ENCODE peak calls at places on chromosomes 16 and 17, in eight cellular contexts. One of them, this sample, is unnamed.

GRCh38 chr16:4654387-4654901 is 29.8 kb downstream of the MGRN1 start:
- DNase-seq in left lung: no peak
- DNase-seq in HFF-Myc: no peak
- DNase-seq in CD8-positive, alpha-beta T cell: no peak
- DNase-seq in bronchial epithelial cell: no peak
- DNase-seq in lung: peak
- DNase-seq in MM.1S: no peak
- DNase-seq in cardiac muscle cell: no peak
- DNase-seq in this sample: no peak

GRCh38 chr17:50918933-50919296 is 52.8 kb upstream of the TOB1 start:
- DNase-seq in left lung: no peak
- DNase-seq in HFF-Myc: no peak
- DNase-seq in CD8-positive, alpha-beta T cell: no peak
- DNase-seq in bronchial epithelial cell: peak
- DNase-seq in lung: no peak
- DNase-seq in MM.1S: no peak
- DNase-seq in cardiac muscle cell: no peak
- DNase-seq in this sample: peak

GRCh38 chr16:23031508-23032098 is 117.6 kb downstream of the USP31 start:
- DNase-seq in left lung: no peak
- DNase-seq in HFF-Myc: no peak
- DNase-seq in CD8-positive, alpha-beta T cell: no peak
- DNase-seq in bronchial epithelial cell: no peak
- DNase-seq in lung: no peak
- DNase-seq in MM.1S: no peak
- DNase-seq in cardiac muscle cell: peak
- DNase-seq in this sample: no peak

GRCh38 chr17:36545465-36546417 is 1.0 kb downstream of the GGNBP2 start:
- DNase-seq in left lung: peak
- DNase-seq in HFF-Myc: peak
- DNase-seq in CD8-positive, alpha-beta T cell: peak
- DNase-seq in bronchial epithelial cell: peak
- DNase-seq in lung: peak
- DNase-seq in MM.1S: peak
- DNase-seq in cardiac muscle cell: peak
- DNase-seq in this sample: peak

GRCh38 chr16:88063201-88063773 is 112.1 kb downstream of the BANP start:
- DNase-seq in left lung: peak
- DNase-seq in HFF-Myc: peak
- DNase-seq in CD8-positive, alpha-beta T cell: no peak
- DNase-seq in bronchial epithelial cell: no peak
- DNase-seq in lung: no peak
- DNase-seq in MM.1S: no peak
- DNase-seq in cardiac muscle cell: no peak
- DNase-seq in this sample: peak

GRCh38 chr16:28882476-28883180 is 4.3 kb downstream of the ATP2A1 start:
- DNase-seq in left lung: peak
- DNase-seq in HFF-Myc: no peak
- DNase-seq in CD8-positive, alpha-beta T cell: no peak
- DNase-seq in bronchial epithelial cell: no peak
- DNase-seq in lung: no peak
- DNase-seq in MM.1S: no peak
- DNase-seq in cardiac muscle cell: peak
- DNase-seq in this sample: no peak

GRCh38 chr17:6455321-6455705 is 11.1 kb downstream of the PIMREG start:
- DNase-seq in left lung: no peak
- DNase-seq in HFF-Myc: no peak
- DNase-seq in CD8-positive, alpha-beta T cell: peak
- DNase-seq in bronchial epithelial cell: no peak
- DNase-seq in lung: no peak
- DNase-seq in MM.1S: peak
- DNase-seq in cardiac muscle cell: peak
- DNase-seq in this sample: peak

GRCh38 chr17:63275968-63276349 is 170.1 kb downstream of the CYB561 start:
- DNase-seq in left lung: no peak
- DNase-seq in HFF-Myc: no peak
- DNase-seq in CD8-positive, alpha-beta T cell: no peak
- DNase-seq in bronchial epithelial cell: no peak
- DNase-seq in lung: no peak
- DNase-seq in MM.1S: no peak
- DNase-seq in cardiac muscle cell: no peak
- DNase-seq in this sample: peak

GRCh38 chr17:42508426-42509164 is 27.4 kb upstream of the NAGLU start:
- DNase-seq in left lung: no peak
- DNase-seq in HFF-Myc: no peak
- DNase-seq in CD8-positive, alpha-beta T cell: no peak
- DNase-seq in bronchial epithelial cell: no peak
- DNase-seq in lung: no peak
- DNase-seq in MM.1S: no peak
- DNase-seq in cardiac muscle cell: no peak
- DNase-seq in this sample: no peak

GRCh38 chr17:48074322-48075054 is 26.3 kb downstream of the NFE2L1 start:
- DNase-seq in left lung: no peak
- DNase-seq in HFF-Myc: peak
- DNase-seq in CD8-positive, alpha-beta T cell: peak
- DNase-seq in bronchial epithelial cell: peak
- DNase-seq in lung: peak
- DNase-seq in MM.1S: peak
- DNase-seq in cardiac muscle cell: peak
- DNase-seq in this sample: peak

GRCh38 chr16:20897253-20897896 is 2.8 kb downstream of the DCUN1D3 start:
- DNase-seq in left lung: no peak
- DNase-seq in HFF-Myc: no peak
- DNase-seq in CD8-positive, alpha-beta T cell: no peak
- DNase-seq in bronchial epithelial cell: peak
- DNase-seq in lung: no peak
- DNase-seq in MM.1S: no peak
- DNase-seq in cardiac muscle cell: no peak
- DNase-seq in this sample: peak

GRCh38 chr16:11060856-11061255 is 116.5 kb downstream of the CLEC16A start:
- DNase-seq in left lung: no peak
- DNase-seq in HFF-Myc: no peak
- DNase-seq in CD8-positive, alpha-beta T cell: no peak
- DNase-seq in bronchial epithelial cell: no peak
- DNase-seq in lung: no peak
- DNase-seq in MM.1S: no peak
- DNase-seq in cardiac muscle cell: no peak
- DNase-seq in this sample: no peak

GRCh38 chr17:59002848-59003247 is 103.8 kb downstream of the TRIM37 start:
- DNase-seq in left lung: no peak
- DNase-seq in HFF-Myc: no peak
- DNase-seq in CD8-positive, alpha-beta T cell: no peak
- DNase-seq in bronchial epithelial cell: no peak
- DNase-seq in lung: no peak
- DNase-seq in MM.1S: no peak
- DNase-seq in cardiac muscle cell: no peak
- DNase-seq in this sample: no peak
- TF ChIP-seq CTCF in left lung: no peak
- TF ChIP-seq CTCF in HFF-Myc: no peak
- TF ChIP-seq CTCF in CD8-positive, alpha-beta T cell: no peak
- TF ChIP-seq CTCF in bronchial epithelial cell: no peak
- TF ChIP-seq CTCF in lung: no peak
- TF ChIP-seq CTCF in MM.1S: no peak
- TF ChIP-seq CTCF in cardiac muscle cell: no peak
- TF ChIP-seq CTCF in this sample: no peak

GRCh38 chr16:73058616-73059409 is 10.9 kb upstream of the ZFHX3 start:
- DNase-seq in left lung: peak
- DNase-seq in HFF-Myc: no peak
- DNase-seq in CD8-positive, alpha-beta T cell: no peak
- DNase-seq in bronchial epithelial cell: peak
- DNase-seq in lung: no peak
- DNase-seq in MM.1S: peak
- DNase-seq in cardiac muscle cell: peak
- DNase-seq in this sample: peak

GRCh38 chr16:73058221-73058615 is 10.3 kb upstream of the ZFHX3 start:
- DNase-seq in left lung: peak
- DNase-seq in HFF-Myc: no peak
- DNase-seq in CD8-positive, alpha-beta T cell: no peak
- DNase-seq in bronchial epithelial cell: no peak
- DNase-seq in lung: no peak
- DNase-seq in MM.1S: peak
- DNase-seq in cardiac muscle cell: peak
- DNase-seq in this sample: no peak

GRCh38 chr16:73060948-73061495 is 13.1 kb upstream of the ZFHX3 start:
- DNase-seq in left lung: no peak
- DNase-seq in HFF-Myc: no peak
- DNase-seq in CD8-positive, alpha-beta T cell: no peak
- DNase-seq in bronchial epithelial cell: no peak
- DNase-seq in lung: no peak
- DNase-seq in MM.1S: no peak
- DNase-seq in cardiac muscle cell: no peak
- DNase-seq in this sample: no peak

GRCh38 chr16:73059779-73060178 is 11.9 kb upstream of the ZFHX3 start:
- DNase-seq in left lung: no peak
- DNase-seq in HFF-Myc: no peak
- DNase-seq in CD8-positive, alpha-beta T cell: no peak
- DNase-seq in bronchial epithelial cell: no peak
- DNase-seq in lung: no peak
- DNase-seq in MM.1S: no peak
- DNase-seq in cardiac muscle cell: no peak
- DNase-seq in this sample: no peak

GRCh38 chr16:73060216-73060615 is 12.3 kb upstream of the ZFHX3 start:
- DNase-seq in left lung: no peak
- DNase-seq in HFF-Myc: no peak
- DNase-seq in CD8-positive, alpha-beta T cell: no peak
- DNase-seq in bronchial epithelial cell: no peak
- DNase-seq in lung: no peak
- DNase-seq in MM.1S: no peak
- DNase-seq in cardiac muscle cell: no peak
- DNase-seq in this sample: no peak
- H3K4me3 ChIP-seq in left lung: no peak
- H3K4me3 ChIP-seq in HFF-Myc: no peak
- H3K4me3 ChIP-seq in CD8-positive, alpha-beta T cell: no peak
- H3K4me3 ChIP-seq in bronchial epithelial cell: no peak
- H3K4me3 ChIP-seq in lung: no peak
- H3K4me3 ChIP-seq in MM.1S: no peak
- H3K4me3 ChIP-seq in cardiac muscle cell: no peak
- H3K4me3 ChIP-seq in this sample: no peak

GRCh38 chr17:38320482-38320881 is 23.3 kb downstream of the GPR179 start:
- DNase-seq in left lung: no peak
- DNase-seq in HFF-Myc: no peak
- DNase-seq in CD8-positive, alpha-beta T cell: no peak
- DNase-seq in bronchial epithelial cell: peak
- DNase-seq in lung: peak
- DNase-seq in MM.1S: no peak
- DNase-seq in cardiac muscle cell: no peak
- DNase-seq in this sample: no peak

GRCh38 chr17:38317081-38317480 is 20.1 kb downstream of the MRPL45 start:
- DNase-seq in left lung: no peak
- DNase-seq in HFF-Myc: no peak
- DNase-seq in CD8-positive, alpha-beta T cell: no peak
- DNase-seq in bronchial epithelial cell: peak
- DNase-seq in lung: no peak
- DNase-seq in MM.1S: no peak
- DNase-seq in cardiac muscle cell: no peak
- DNase-seq in this sample: no peak

DNA sequence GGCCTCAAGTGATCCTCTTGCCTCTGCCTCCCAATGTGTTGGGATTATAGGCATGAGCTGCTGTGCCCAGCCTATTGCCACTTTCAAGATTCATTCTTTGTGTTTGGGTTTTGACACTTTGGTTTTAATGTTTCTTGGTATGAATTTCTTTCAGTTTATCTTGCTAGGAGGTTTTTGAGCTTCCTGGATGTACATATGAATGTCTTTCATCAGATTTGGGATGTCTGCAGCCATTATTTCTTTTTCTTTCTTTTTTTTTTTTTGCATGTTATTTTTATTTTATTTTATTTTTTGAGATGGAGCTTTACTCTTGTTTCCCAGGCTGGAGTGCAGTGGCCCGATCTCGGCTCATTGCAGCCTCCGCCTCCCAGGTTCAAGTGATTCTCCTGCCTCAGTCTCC is 18.5 kb downstream of the MRPL45 start:
- DNase-seq in left lung: no peak
- DNase-seq in HFF-Myc: no peak
- DNase-seq in CD8-positive, alpha-beta T cell: no peak
- DNase-seq in bronchial epithelial cell: no peak
- DNase-seq in lung: no peak
- DNase-seq in MM.1S: no peak
- DNase-seq in cardiac muscle cell: no peak
- DNase-seq in this sample: no peak
- TF ChIP-seq CTCF in left lung: no peak
- TF ChIP-seq CTCF in HFF-Myc: no peak
- TF ChIP-seq CTCF in CD8-positive, alpha-beta T cell: no peak
- TF ChIP-seq CTCF in bronchial epithelial cell: no peak
- TF ChIP-seq CTCF in lung: no peak
- TF ChIP-seq CTCF in MM.1S: no peak
- TF ChIP-seq CTCF in cardiac muscle cell: no peak
- TF ChIP-seq CTCF in this sample: no peak

GRCh38 chr16:67157106-67157748 is 2.5 kb downstream of the TRADD start:
- DNase-seq in left lung: no peak
- DNase-seq in HFF-Myc: no peak
- DNase-seq in CD8-positive, alpha-beta T cell: no peak
- DNase-seq in bronchial epithelial cell: no peak
- DNase-seq in lung: no peak
- DNase-seq in MM.1S: no peak
- DNase-seq in cardiac muscle cell: no peak
- DNase-seq in this sample: no peak

GRCh38 chr16:67156146-67156844 is 3.4 kb downstream of the TRADD start:
- DNase-seq in left lung: no peak
- DNase-seq in HFF-Myc: no peak
- DNase-seq in CD8-positive, alpha-beta T cell: no peak
- DNase-seq in bronchial epithelial cell: no peak
- DNase-seq in lung: no peak
- DNase-seq in MM.1S: no peak
- DNase-seq in cardiac muscle cell: no peak
- DNase-seq in this sample: no peak

GRCh38 chr16:67158637-67159600 is 790 bp downstream of the TRADD start:
- DNase-seq in left lung: peak
- DNase-seq in HFF-Myc: no peak
- DNase-seq in CD8-positive, alpha-beta T cell: peak
- DNase-seq in bronchial epithelial cell: peak
- DNase-seq in lung: no peak
- DNase-seq in MM.1S: peak
- DNase-seq in cardiac muscle cell: peak
- DNase-seq in this sample: no peak

GRCh38 chr16:67155305-67156145 is 4.2 kb downstream of the TRADD start:
- DNase-seq in left lung: peak
- DNase-seq in HFF-Myc: no peak
- DNase-seq in CD8-positive, alpha-beta T cell: peak
- DNase-seq in bronchial epithelial cell: peak
- DNase-seq in lung: peak
- DNase-seq in MM.1S: peak
- DNase-seq in cardiac muscle cell: peak
- DNase-seq in this sample: peak

DNA sequence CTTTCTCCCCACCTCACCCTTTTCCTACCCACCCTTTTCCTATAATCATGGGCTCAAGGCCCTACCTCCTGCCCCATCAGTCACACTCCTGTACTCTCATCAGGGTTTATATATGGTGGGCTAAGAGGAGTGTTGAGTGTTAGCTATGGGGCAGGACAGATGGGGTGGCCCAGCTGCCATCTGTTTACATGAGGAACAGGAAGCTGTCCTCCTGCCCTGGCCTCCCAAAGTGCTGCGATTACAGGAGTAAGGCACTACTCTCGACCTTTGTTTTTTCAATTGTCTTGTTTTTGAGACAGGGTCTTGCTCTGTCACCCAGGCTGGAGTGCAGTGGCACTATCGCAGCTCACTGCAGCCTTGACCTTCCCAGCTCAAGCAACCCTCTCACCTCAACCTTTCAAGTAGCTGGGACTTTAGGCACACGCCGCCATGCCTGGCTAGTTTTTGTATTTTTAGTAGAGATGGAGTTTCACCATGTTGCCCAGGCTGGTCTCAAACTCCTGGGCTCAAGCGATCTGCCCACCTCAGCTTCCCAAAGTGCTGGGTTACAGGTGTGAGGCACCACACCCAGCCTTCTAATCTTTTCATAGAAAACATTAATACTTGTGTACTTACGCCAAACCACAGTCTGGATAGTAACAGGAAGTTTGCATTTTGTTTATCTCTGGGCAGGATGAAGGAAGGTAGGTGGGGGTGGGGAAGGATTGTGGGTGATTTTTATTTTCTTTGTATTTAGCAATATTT is 1.6 kb downstream of the TRADD start:
- DNase-seq in left lung: no peak
- DNase-seq in HFF-Myc: no peak
- DNase-seq in CD8-positive, alpha-beta T cell: no peak
- DNase-seq in bronchial epithelial cell: peak
- DNase-seq in lung: no peak
- DNase-seq in MM.1S: peak
- DNase-seq in cardiac muscle cell: no peak
- DNase-seq in this sample: no peak
- H3K4me3 ChIP-seq in left lung: no peak
- H3K4me3 ChIP-seq in HFF-Myc: no peak
- H3K4me3 ChIP-seq in CD8-positive, alpha-beta T cell: no peak
- H3K4me3 ChIP-seq in bronchial epithelial cell: no peak
- H3K4me3 ChIP-seq in lung: no peak
- H3K4me3 ChIP-seq in MM.1S: peak
- H3K4me3 ChIP-seq in cardiac muscle cell: no peak
- H3K4me3 ChIP-seq in this sample: no peak